ENCODE peak calls at places on chromosomes 3 and 15, in five cellular contexts. Q is colonic mucosa, J is IMR-90, U is SK-N-SH, S is MM.1S. B is an unnamed sample.

GRCh38 chr3:120438971-120439370 is 11.8 kb downstream of the FSTL1 start:
- DNase-seq in S (no peak), Q (peak), U (no peak), J (peak), B (no peak)

GRCh38 chr3:134687642-134688041 is 36.8 kb upstream of the KY start:
- DNase-seq in Q (no peak), U (no peak), S (no peak), J (no peak), B (no peak)

GRCh38 chr3:133540896-133541674 is 32.4 kb upstream of the CDV3 start:
- DNase-seq in S (peak), J (peak), Q (peak), U (no peak), B (no peak)

GRCh38 chr3:129271674-129272073 is 7.0 kb upstream of the HMCES start:
- DNase-seq in J (no peak), U (no peak), Q (no peak), S (no peak), B (no peak)

GRCh38 chr3:52077900-52078299 is 21.5 kb upstream of the DUSP7 start:
- DNase-seq in U (no peak), Q (no peak), S (no peak), J (no peak), B (no peak)

GRCh38 chr3:61117045-61117898 is 134.0 kb downstream of the FHIT start:
- DNase-seq in J (no peak), U (no peak), S (no peak), Q (no peak), B (no peak)

GRCh38 chr3:187310954-187311470 is 19.5 kb upstream of the MASP1 start:
- DNase-seq in S (no peak), U (no peak), Q (no peak), J (no peak), B (no peak)

GRCh38 chr3:100756441-100756840 is 47.1 kb downstream of the TFG start:
- DNase-seq in S (no peak), U (no peak), Q (no peak), J (no peak), B (no peak)

GRCh38 chr15:92617197-92618037 is 38.2 kb downstream of the FAM174B start:
- DNase-seq in J (peak), U (peak), S (no peak), Q (peak), B (no peak)

GRCh38 chr15:25171856-25172687 is 217.3 kb downstream of the SNRPN start:
- DNase-seq in Q (peak), S (no peak), J (no peak), U (no peak), B (no peak)

GRCh38 chr15:76366714-76367113 is 30.1 kb downstream of the ISL2 start:
- DNase-seq in Q (peak), U (no peak), J (no peak), S (no peak), B (no peak)

GRCh38 chr3:13229291-13229949 is 156.2 kb upstream of the IQSEC1 start:
- DNase-seq in S (peak), U (peak), Q (no peak), J (peak), B (peak)

GRCh38 chr3:62954579-62954978 is 79.4 kb upstream of the CADPS start:
- DNase-seq in S (no peak), Q (no peak), J (no peak), U (no peak), B (no peak)

GRCh38 chr15:85947936-85948335 is 131.7 kb upstream of the AGBL1 start:
- DNase-seq in J (no peak), Q (no peak), S (no peak), U (no peak), B (no peak)

GRCh38 chr3:42229942-42230688 is 35.9 kb downstream of the CCK start:
- DNase-seq in U (peak), J (peak), Q (no peak), S (no peak), B (no peak)

GRCh38 chr15:70833897-70834765 is 19.8 kb downstream of the LARP6 start:
- DNase-seq in S (no peak), J (peak), U (no peak), Q (no peak), B (no peak)

GRCh38 chr15:85331666-85332261 is 48.6 kb upstream of the AKAP13 start:
- DNase-seq in J (no peak), U (no peak), Q (no peak), S (no peak), B (no peak)

GRCh38 chr15:90190606-90191343 is 10.4 kb upstream of the SEMA4B start:
- DNase-seq in U (no peak), Q (peak), J (no peak), S (peak), B (no peak)

GRCh38 chr3:16897254-16897926 is 12.6 kb downstream of the PLCL2 start:
- DNase-seq in J (peak), S (no peak), Q (peak), U (peak), B (no peak)

GRCh38 chr15:49843725-49844124 is 222.9 kb downstream of the DTWD1 start:
- DNase-seq in U (no peak), Q (peak), J (no peak), S (no peak), B (no peak)

GRCh38 chr15:34434627-34435305 is 2.8 kb downstream of the GOLGA8A start:
- DNase-seq in J (no peak), U (no peak), Q (no peak), S (no peak), B (no peak)

GRCh38 chr15:57406040-57406772 is 29.9 kb downstream of the CGNL1 start:
- DNase-seq in J (peak), S (no peak), Q (no peak), U (no peak), B (no peak)

GRCh38 chr3:7484636-7485035 is 623.7 kb downstream of the GRM7 start:
- DNase-seq in U (no peak), S (no peak), J (no peak), Q (no peak), B (no peak)

GRCh38 chr3:47874438-47874837 is 71.5 kb downstream of the DHX30 start:
- DNase-seq in J (no peak), S (no peak), Q (no peak), U (no peak), B (no peak)

GRCh38 chr15:31338318-31338878 is 11.8 kb downstream of the KLF13 start:
- DNase-seq in J (no peak), S (no peak), U (no peak), Q (no peak), B (no peak)
- H3K9ac ChIP-seq in J (no peak), S (peak), U (peak), Q (peak), B (no peak)

DNA sequence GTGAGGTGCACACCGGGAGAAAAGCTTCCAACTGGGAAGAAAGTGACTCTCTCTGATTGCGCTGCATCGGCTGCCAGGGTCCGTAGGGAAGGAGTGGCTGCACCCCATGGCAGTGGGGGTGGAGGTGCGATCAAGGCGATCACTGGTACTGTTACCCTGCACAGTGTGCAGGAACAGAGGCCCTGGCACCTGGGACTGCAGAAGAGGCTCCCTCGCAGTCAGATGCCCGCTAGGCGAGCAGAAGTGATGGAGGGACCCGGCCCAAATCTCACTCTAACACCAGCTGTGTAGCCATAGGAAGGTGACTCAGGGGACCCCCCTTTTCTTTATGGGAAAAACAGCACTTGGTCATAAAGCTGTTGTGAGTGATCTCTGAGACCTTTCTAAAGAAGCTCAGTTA is 196.8 kb downstream of the GABRG3 start:
- DNase-seq in J (no peak), Q (no peak), U (no peak), S (no peak), B (no peak)
- TF ChIP-seq CTCF in J (no peak), Q (no peak), U (no peak), S (no peak), B (no peak)

GRCh38 chr3:110301781-110302180 is 769.8 kb upstream of the NECTIN3 start:
- DNase-seq in Q (no peak), U (peak), S (no peak), J (no peak), B (no peak)
- H3K9ac ChIP-seq in Q (no peak), U (no peak), S (no peak), J (no peak), B (no peak)

GRCh38 chr3:24640330-24640877 is 145.8 kb upstream of the THRB start:
- DNase-seq in U (peak), Q (peak), J (no peak), S (no peak), B (no peak)
- TF ChIP-seq CTCF in U (peak), Q (peak), J (peak), S (peak), B (peak)

GRCh38 chr3:49882182-49882581 is 12.5 kb upstream of the CAMKV start:
- DNase-seq in U (no peak), Q (no peak), S (no peak), J (peak), B (no peak)
- H3K9ac ChIP-seq in U (no peak), Q (no peak), S (no peak), J (no peak), B (no peak)

DNA sequence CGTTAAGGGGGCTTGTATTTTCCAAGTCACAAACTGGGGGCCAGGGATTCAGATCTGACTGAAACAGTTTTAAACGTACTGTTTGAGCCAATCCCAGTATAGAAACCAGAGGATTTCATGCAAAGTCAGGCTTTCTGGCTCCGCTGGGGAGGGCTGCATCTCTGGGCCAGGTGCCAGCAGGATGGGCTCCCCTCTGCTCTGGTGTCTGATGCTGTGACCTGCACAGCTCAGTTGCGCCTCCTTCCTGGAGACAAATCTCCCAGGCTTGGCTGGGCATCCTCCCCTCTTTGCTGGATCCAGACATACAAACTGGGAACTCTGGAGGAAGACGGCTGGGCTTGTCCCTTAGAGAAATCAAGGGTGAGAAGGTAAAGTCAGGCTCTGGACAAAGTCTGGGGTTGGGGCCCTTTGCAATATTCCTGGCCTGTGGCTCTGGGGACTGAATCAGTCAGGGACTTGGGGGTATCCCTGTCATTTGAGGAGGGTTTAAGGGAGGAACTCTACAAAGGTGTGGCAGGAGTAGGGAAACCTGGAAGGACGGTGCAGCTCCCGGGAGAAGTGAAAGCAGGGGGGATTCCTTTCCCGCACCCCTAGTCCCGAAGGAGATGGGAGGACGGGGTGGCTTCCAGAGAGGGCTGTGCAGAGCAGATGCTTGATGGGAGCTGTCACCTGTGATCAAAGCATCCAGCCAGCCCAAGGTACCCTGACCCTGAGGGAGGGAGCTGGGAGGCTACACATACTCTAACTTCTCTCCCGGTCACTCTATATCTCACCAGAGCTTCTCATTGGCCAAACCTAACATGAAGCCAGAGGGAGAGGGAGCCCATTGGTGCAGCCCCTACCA is 114.8 kb upstream of the ATP2B2 start:
- DNase-seq in U (peak), Q (no peak), S (no peak), J (no peak), B (no peak)
- TF ChIP-seq CTCF in U (no peak), Q (no peak), S (no peak), J (no peak), B (no peak)

DNA sequence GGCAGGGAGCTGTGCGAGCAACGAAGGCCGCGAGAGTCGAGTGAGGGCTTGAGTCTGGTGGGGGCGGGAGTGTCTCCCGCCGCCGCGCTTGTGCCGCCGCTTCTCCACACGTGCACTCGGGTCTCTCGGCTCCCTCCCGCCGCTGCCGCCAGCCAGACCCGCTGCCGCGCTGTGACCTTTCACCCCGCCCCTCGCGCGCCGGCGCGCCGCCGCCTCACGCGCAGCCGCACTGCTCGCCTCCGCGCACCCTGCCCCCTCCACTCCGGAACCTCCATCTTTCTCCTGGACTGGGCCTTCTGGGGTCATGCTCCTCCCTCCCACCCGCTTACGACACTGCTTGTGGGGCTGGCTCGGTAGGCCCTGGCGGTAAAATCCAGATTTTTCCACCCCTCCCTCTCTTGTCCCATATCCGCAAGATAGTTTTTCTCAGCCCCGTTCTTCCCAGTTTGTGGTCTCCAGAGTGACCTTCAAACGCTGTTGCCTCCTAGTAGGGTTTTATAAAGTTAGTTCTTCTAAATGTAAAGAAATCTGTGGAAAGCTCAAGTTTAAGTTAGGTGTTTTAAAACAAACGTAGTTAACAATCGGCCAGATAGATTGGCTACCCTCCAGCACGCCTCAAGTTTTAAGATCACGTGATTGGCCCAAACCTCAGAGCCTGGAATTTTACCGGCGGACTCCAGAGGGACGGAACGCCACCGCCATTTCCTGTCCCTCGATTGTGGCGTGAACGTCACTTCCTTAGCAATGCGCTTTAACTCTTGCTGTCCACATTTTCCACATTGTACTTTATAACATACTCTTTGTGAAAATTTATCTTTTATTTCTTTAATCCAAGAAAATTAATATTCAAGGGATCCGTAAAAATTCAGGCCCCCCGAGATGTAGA is at the start of gene NAA50:
- DNase-seq in S (peak), J (peak), U (peak), Q (peak), B (peak)
- H3K9ac ChIP-seq in S (peak), J (peak), U (peak), Q (peak), B (peak)

GRCh38 chr3:168094877-168095610 is 680 bp downstream of the GOLIM4 start:
- DNase-seq in Q (peak), S (peak), J (peak), U (peak), B (no peak)
- TF ChIP-seq CTCF in Q (no peak), S (peak), J (no peak), U (peak), B (no peak)

DNA sequence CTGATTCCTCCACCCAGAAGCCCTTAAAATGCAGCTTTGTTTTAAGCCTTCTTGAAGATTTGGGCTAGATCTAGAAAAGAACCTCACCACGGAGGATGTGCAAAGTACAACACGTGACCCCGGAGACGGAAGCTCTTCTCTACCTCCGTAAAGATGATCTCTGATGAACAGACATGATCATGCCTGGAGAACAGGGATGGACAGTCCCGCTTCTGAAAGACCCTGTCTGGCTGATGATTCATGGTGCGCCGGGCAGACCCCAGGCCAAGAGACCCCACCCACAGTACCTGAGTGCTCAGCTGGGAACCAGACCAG is 60.7 kb upstream of the TFRC start:
- DNase-seq in Q (no peak), J (no peak), S (no peak), U (no peak), B (no peak)
- H3K9ac ChIP-seq in Q (no peak), J (no peak), S (no peak), U (no peak), B (no peak)